ENCODE peak calls at places on chromosomes 4 and X, in eight cellular contexts. S is non-pigmented ciliary epithelial cell; Z is activated CD8-positive, alpha-beta memory T cell treated with anti-CD3 and anti-CD28 coated beads for 1 hour; U is caudate nucleus; E is pancreas; T is stimulated activated CD4-positive, alpha-beta T cell treated with anti-CD3 and anti-CD28 coated beads, Interleukin-15, amount 100 ng/mL, for 1 hour; G is HEK293T; Q is mammary epithelial cell. N is an unnamed sample.
A peak's percentile ranks its signal among the peaks of the same experiment; 100 is the strongest.

GRCh38 chrX:79366888-79367749 is at the start of gene ITM2A:
- DNase-seq in S (no peak), Z (peak; percentile 22), U (peak; percentile 12), E (peak; percentile 20), T (peak; percentile 42), G (no peak), Q (peak; percentile 19), N (peak; percentile 74)

GRCh38 chrX:68139791-68140190 is 293.5 kb downstream of the OPHN1 start:
- DNase-seq in S (no peak), Z (no peak), U (no peak), E (no peak), T (no peak), G (no peak), Q (no peak), N (no peak)

GRCh38 chr4:15515106-15515505 is 45.4 kb downstream of the CC2D2A start:
- DNase-seq in S (no peak), Z (no peak), U (no peak), E (no peak), T (no peak), G (no peak), Q (no peak), N (no peak)

GRCh38 chr4:54473077-54473545 is 184.6 kb upstream of the KIT start:
- DNase-seq in S (no peak), Z (no peak), U (no peak), E (no peak), T (no peak), G (no peak), Q (peak; percentile 32), N (no peak)

GRCh38 chr4:23856630-23857029 is 33.2 kb downstream of the PPARGC1A start:
- DNase-seq in S (no peak), Z (no peak), U (no peak), E (peak; percentile 53), T (no peak), G (no peak), Q (no peak), N (no peak)

GRCh38 chrX:135974279-135974856 is 580 bp upstream of the MMGT1 start:
- DNase-seq in S (no peak), Z (peak; percentile 61), U (peak; percentile 35), E (peak; percentile 84), T (peak; percentile 49), G (peak; percentile 89), Q (no peak), N (peak; percentile 75)

GRCh38 chr4:31193516-31193915 is 473.3 kb downstream of the PCDH7 start:
- DNase-seq in S (no peak), Z (no peak), U (no peak), E (no peak), T (no peak), G (no peak), Q (no peak), N (no peak)

GRCh38 chr4:99945718-99946345 is 586 bp downstream of the DNAJB14 start:
- DNase-seq in S (no peak), Z (no peak), U (peak; percentile 32), E (no peak), T (peak; percentile 22), G (peak; percentile 37), Q (peak; percentile 53), N (no peak)

GRCh38 chrX:46180258-46180687 is 364.9 kb downstream of the ZNF674 start:
- DNase-seq in S (peak; percentile 82), Z (no peak), U (no peak), E (no peak), T (no peak), G (no peak), Q (peak; percentile 82), N (peak; percentile 92)

GRCh38 chr4:8251110-8251883 is 18.3 kb upstream of the HTRA3 start:
- DNase-seq in S (no peak), Z (no peak), U (no peak), E (no peak), T (no peak), G (no peak), Q (no peak), N (no peak)

GRCh38 chrX:72083291-72083690 is 48.4 kb downstream of the RTL5 start:
- DNase-seq in S (no peak), Z (no peak), U (no peak), E (no peak), T (no peak), G (no peak), Q (no peak), N (no peak)

GRCh38 chr4:82241534-82241933 is 132.3 kb downstream of the HNRNPD start:
- DNase-seq in S (no peak), Z (no peak), U (no peak), E (no peak), T (no peak), G (no peak), Q (no peak), N (no peak)

GRCh38 chr4:118086334-118086733 is 52.0 kb downstream of the NDST3 start:
- DNase-seq in S (peak; percentile 11), Z (no peak), U (no peak), E (no peak), T (no peak), G (no peak), Q (peak; percentile 49), N (no peak)

GRCh38 chr4:99664703-99665102 is 7.1 kb upstream of the C4orf54 start:
- DNase-seq in S (no peak), Z (no peak), U (no peak), E (no peak), T (no peak), G (no peak), Q (no peak), N (no peak)

GRCh38 chrX:32026772-32027171 is 954.9 kb upstream of the FTHL17 start:
- DNase-seq in S (no peak), Z (no peak), U (no peak), E (no peak), T (no peak), G (no peak), Q (no peak), N (no peak)

GRCh38 chrX:48683411-48683982 is at the start of gene WAS:
- DNase-seq in S (no peak), Z (no peak), U (no peak), E (no peak), T (no peak), G (no peak), Q (no peak), N (peak; percentile 77)

GRCh38 chrX:71622347-71623104 is 4.2 kb upstream of the CXCR3 start:
- DNase-seq in S (no peak), Z (peak; percentile 48), U (no peak), E (peak; percentile 74), T (peak; percentile 29), G (peak; percentile 67), Q (peak; percentile 65), N (peak; percentile 60)

GRCh38 chr4:11765849-11766453 is 337.3 kb upstream of the HS3ST1 start:
- DNase-seq in S (no peak), Z (no peak), U (no peak), E (no peak), T (no peak), G (peak; percentile 19), Q (peak; percentile 41), N (peak; percentile 34)

GRCh38 chrX:97842468-97843199 is 958.9 kb downstream of the RPA4 start:
- DNase-seq in S (no peak), Z (no peak), U (no peak), E (peak; percentile 8), T (no peak), G (no peak), Q (no peak), N (no peak)

GRCh38 chr4:123984881-123985280 is 588.3 kb downstream of the SPRY1 start:
- DNase-seq in S (no peak), Z (no peak), U (no peak), E (no peak), T (no peak), G (no peak), Q (no peak), N (no peak)

N was measured in Jurkat, Clone E6-1.